ENCODE peak calls at places on chromosomes 7 and 10, in seven cellular contexts. X, B, P, T, Y, V and U are unnamed samples.

GRCh38 chr7:151056286-151057037 is 1.2 kb downstream of the CDK5 start:
- DNase-seq in X (no peak), B (no peak), P (no peak), T (no peak), Y (no peak), V (no peak), U (no peak)

GRCh38 chr10:92880912-92881311 is 32.6 kb downstream of the EXOC6 start:
- DNase-seq in X (no peak), B (no peak), P (no peak), T (no peak), Y (no peak), V (no peak), U (no peak)

GRCh38 chr7:69633122-69633892 is 35.0 kb downstream of the AUTS2 start:
- DNase-seq in X (no peak), B (no peak), P (no peak), T (no peak), Y (no peak), V (no peak), U (no peak)

GRCh38 chr10:77264107-77264506 is 373.5 kb downstream of the KCNMA1 start:
- DNase-seq in X (peak), B (no peak), P (no peak), T (no peak), Y (no peak), V (no peak), U (no peak)

GRCh38 chr7:22730921-22731654 is 4.1 kb downstream of the IL6 start:
- DNase-seq in X (peak), B (no peak), P (peak), T (no peak), Y (no peak), V (peak), U (peak)

GRCh38 chr7:30893357-30893756 is 18.3 kb upstream of the AQP1 start:
- DNase-seq in X (no peak), B (no peak), P (no peak), T (no peak), Y (no peak), V (peak), U (no peak)

GRCh38 chr10:104254493-104255243 is at the start of gene GSTO1:
- DNase-seq in X (peak), B (peak), P (no peak), T (no peak), Y (peak), V (peak), U (no peak)

GRCh38 chr10:27911645-27912044 is 87.2 kb downstream of the ODAD2 start:
- DNase-seq in X (no peak), B (peak), P (no peak), T (no peak), Y (no peak), V (no peak), U (no peak)

GRCh38 chr10:63236113-63236935 is 103.2 kb downstream of the NRBF2 start:
- DNase-seq in X (peak), B (peak), P (peak), T (no peak), Y (no peak), V (peak), U (peak)

GRCh38 chr7:128937271-128937646 is 468 bp upstream of the IRF5 start:
- DNase-seq in X (no peak), B (no peak), P (no peak), T (no peak), Y (no peak), V (no peak), U (no peak)
- H3K27ac ChIP-seq in X (no peak), B (no peak), P (no peak), T (peak), Y (no peak), V (no peak), U (no peak)

DNA sequence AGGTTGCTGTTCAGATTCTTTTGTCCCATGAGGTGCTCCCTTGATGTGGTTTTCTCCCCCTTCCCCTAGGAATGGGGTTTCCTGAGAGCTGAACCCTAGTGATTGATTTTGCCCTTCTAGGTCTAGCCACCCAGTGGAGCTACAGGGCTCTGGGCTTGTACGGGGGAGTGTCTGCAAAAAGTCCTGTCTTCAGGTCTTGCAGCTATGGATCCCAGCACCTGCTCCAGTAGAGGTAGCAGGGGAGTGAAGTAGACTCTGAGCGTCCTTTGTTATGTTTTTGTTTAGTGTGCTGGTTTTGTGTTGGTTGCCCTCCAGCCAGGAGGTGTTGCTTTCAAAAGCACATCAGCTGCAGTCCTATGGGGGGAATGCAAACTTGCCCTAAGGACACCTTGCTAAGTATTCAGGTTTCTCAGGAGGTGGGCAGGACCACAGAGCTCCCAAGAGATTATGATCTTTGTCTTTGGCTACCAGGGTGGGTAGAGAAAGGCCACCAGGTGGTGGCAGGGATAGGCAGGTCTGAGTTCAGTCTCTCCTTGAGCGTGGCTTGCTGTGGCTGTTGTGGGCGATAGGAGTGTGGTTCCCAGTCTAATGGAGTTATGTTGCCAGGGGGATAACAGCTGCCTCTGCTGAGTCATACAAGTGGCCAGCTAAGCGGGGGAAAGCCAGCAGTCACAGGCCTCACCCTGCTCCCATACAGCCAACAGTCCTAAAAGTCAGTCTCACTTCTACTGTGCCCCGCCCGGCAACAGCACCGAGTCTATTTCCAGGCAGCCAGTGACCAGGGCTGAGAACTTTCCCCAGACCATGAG is 92.4 kb upstream of the JCAD start:
- DNase-seq in X (peak), B (peak), P (peak), T (no peak), Y (no peak), V (peak), U (peak)
- H3K27ac ChIP-seq in X (peak), B (no peak), P (no peak), T (no peak), Y (no peak), V (peak), U (no peak)

GRCh38 chr10:48526846-48527505 is 77.9 kb downstream of the ARHGAP22 start:
- DNase-seq in X (no peak), B (no peak), P (no peak), T (no peak), Y (no peak), V (no peak), U (no peak)
- H3K27ac ChIP-seq in X (peak), B (no peak), P (no peak), T (no peak), Y (no peak), V (peak), U (no peak)

GRCh38 chr7:137878333-137878961 is 31.7 kb upstream of the DGKI start:
- DNase-seq in X (no peak), B (no peak), P (no peak), T (no peak), Y (no peak), V (peak), U (no peak)
- H3K27ac ChIP-seq in X (no peak), B (no peak), P (no peak), T (peak), Y (no peak), V (peak), U (peak)

GRCh38 chr10:102596506-102596971 is 47.7 kb upstream of the TRIM8 start:
- DNase-seq in X (peak), B (peak), P (no peak), T (no peak), Y (no peak), V (peak), U (peak)
- H3K27ac ChIP-seq in X (no peak), B (no peak), P (no peak), T (peak), Y (no peak), V (no peak), U (no peak)

GRCh38 chr7:107948645-107949442 is 54.1 kb downstream of the LAMB1 start:
- DNase-seq in X (no peak), B (no peak), P (no peak), T (no peak), Y (no peak), V (peak), U (no peak)
- H3K27ac ChIP-seq in X (peak), B (no peak), P (peak), T (no peak), Y (no peak), V (peak), U (peak)

DNA sequence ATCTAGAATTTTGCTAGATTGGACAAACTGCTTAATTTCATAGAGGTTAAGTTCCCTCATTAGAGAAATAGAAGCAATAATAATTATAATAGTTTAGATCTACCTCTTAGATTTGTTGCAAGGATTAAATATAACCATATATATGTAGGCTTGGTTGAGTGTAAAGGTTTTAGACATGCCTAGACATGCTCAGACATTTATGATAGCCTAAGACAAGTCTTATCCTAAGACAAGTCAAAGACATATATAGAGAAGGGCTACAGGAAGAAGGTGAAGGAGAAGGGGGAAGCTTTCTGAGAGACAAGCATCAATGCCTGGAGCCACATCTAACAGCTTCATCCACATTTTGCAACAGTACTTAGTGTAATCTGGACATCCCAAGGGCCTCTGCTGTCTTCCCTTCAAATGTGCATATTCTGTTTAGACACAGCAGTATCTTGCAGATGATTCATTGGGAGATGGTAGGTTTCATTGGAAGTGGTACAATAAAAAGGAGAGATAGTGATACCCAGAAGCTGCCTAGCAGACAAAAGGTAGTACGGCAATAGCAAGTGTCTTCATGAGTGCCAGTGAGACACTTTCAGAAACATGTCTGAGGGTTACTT is 146.5 kb downstream of the HGF start:
- DNase-seq in X (no peak), B (no peak), P (no peak), T (no peak), Y (no peak), V (no peak), U (no peak)
- H3K27ac ChIP-seq in X (no peak), B (no peak), P (peak), T (no peak), Y (no peak), V (peak), U (peak)

GRCh38 chr7:12713625-12714435 is 26.4 kb downstream of the ARL4A start:
- DNase-seq in X (no peak), B (no peak), P (no peak), T (no peak), Y (no peak), V (no peak), U (no peak)

GRCh38 chr7:12712236-12712635 is 24.8 kb downstream of the ARL4A start:
- DNase-seq in X (no peak), B (peak), P (no peak), T (no peak), Y (no peak), V (no peak), U (no peak)

GRCh38 chr7:12716134-12716667 is 28.8 kb downstream of the ARL4A start:
- DNase-seq in X (no peak), B (no peak), P (no peak), T (no peak), Y (no peak), V (no peak), U (no peak)

GRCh38 chr7:12715372-12716133 is 28.1 kb downstream of the ARL4A start:
- DNase-seq in X (peak), B (peak), P (no peak), T (peak), Y (no peak), V (peak), U (peak)

DNA sequence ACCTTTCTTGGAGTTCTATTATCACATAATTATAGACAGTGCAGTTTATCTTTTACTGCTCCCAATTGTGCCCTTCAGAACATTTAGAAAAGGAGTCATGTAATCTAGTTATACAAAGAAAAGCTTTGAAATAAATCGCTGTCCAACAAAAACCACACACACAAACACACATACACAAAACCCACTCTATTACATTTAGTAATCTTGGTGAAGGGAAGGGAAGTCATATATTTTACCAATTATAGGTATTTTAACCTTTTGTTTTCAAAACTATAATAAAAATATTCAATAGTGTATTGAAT is 27.0 kb downstream of the ARL4A start:
- DNase-seq in X (no peak), B (no peak), P (no peak), T (no peak), Y (no peak), V (no peak), U (no peak)
- H3K27ac ChIP-seq in X (no peak), B (no peak), P (no peak), T (peak), Y (no peak), V (no peak), U (no peak)

GRCh38 chr7:101319401-101319800 is 2.2 kb downstream of the IFT22 start:
- DNase-seq in X (no peak), B (no peak), P (no peak), T (no peak), Y (no peak), V (peak), U (no peak)

DNA sequence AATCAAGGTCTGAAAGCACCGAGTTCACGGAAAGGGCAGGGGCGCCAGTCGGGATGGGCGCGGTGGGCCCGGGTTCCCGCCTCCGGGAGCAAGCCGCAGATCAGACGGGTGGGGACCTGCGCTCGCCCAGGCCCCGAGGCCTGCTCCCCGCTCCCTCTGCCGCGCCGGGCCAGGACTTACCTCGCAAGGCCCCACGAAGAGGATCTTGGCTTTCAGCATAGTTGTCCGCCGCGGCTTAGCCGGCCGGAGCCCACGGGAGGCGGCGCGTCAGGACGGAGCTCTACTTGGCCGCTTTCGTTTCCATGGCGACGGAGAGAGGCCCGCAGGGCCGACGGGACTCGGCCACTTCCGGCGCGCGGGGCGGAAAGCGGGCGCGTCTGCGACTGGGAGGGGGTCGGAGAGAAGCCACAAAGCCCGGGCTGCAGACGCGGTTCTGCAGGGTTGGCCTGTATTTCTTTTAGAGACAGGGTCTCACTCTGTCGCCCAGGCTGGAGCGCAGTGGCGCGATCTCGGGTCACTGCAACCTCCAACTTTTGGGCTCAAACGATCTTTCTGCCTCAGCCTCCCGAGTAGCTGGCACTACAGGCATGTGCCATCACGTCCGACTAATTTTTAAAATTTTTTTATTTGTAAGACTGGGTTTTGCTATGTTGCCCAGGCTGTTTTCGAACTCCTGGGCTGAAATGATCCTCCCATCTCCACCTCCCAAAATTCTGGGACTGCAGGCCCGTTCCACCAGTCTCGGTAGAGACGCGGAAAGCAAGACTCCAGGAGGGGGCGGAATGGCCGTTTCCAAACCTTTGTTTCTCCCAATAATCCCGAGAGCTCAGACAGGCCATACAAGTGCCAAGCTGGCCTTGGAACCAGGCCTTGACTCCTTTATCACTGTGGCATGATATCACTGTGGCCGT is at the start of gene IFT22:
- DNase-seq in X (peak), B (peak), P (peak), T (peak), Y (peak), V (peak), U (no peak)
- H3K27ac ChIP-seq in X (peak), B (peak), P (peak), T (peak), Y (peak), V (peak), U (peak)

DNA sequence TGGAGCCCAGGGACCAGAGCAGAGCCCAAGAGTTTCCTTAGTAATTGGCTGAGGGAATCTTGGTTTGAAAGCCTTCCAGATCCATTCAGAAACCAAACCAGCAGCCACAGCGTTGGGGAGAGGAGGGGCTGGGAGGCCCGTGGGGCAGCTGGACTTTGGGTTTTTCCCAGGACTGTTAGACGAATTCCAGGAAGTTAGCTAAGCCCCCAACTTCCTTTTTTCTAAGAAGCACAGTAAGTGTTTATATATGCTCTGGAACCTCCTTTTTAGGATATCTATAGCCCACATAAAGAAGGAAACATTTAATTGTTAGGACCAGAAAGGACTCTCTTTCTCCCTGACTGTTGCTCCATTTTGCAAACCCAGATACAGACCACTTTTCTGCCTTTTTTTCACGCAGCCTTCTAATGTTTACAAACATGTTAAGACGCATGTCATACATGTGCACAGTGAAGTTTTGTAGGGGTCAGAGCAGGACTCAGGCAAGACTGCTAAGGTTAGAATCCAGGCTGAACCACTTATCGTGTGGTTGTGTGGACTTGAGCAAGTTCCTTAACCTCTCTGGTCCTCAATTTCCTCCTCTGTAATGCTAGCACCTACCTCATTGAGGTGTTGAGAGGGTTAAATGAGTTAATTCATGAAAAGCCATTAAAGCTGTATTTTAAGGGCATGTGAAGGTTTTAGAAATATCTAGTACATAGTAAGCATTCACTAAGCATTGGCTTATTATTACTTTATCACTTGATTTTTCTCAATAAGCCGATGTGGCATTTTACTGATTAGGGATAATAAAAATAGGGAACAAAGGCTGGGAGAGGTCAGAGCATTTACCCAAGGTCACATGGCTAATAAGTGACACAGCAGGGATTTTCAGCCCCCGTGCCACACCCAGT is 42.4 kb downstream of the TBATA start:
- DNase-seq in X (peak), B (no peak), P (no peak), T (no peak), Y (no peak), V (peak), U (no peak)
- H3K27ac ChIP-seq in X (peak), B (no peak), P (no peak), T (no peak), Y (no peak), V (no peak), U (no peak)